ENCODE peak calls at places on chromosomes 13 and 19, in eight cellular contexts. M, U, B, N, O, L, K and A are unnamed samples.
A peak's percentile ranks its signal among the peaks of the same experiment; 100 is the strongest.

GRCh38 chr13:87666826-87667225 is 4.3 kb upstream of the SLITRK5 start:
- DNase-seq in B (no peak), K (no peak), M (no peak), O (no peak), L (peak; percentile 66), N (no peak), U (no peak), A (no peak)

GRCh38 chr19:53881482-53882390 is at the start of gene PRKCG:
- DNase-seq in B (peak; percentile 77), L (peak; percentile 67), M (peak; percentile 58), O (peak; percentile 87), K (peak; percentile 69), N (no peak), U (peak; percentile 41), A (peak; percentile 52)

GRCh38 chr13:84896128-84896527 is 903.1 kb downstream of the SLITRK6 start:
- DNase-seq in N (no peak), M (peak; percentile 93), O (peak; percentile 52), B (no peak), L (peak; percentile 67), K (peak; percentile 63), U (peak; percentile 42), A (peak; percentile 63)

GRCh38 chr19:30406220-30406944 is 34.2 kb downstream of the ZNF536 start:
- DNase-seq in O (peak; percentile 58), B (no peak), N (no peak), L (no peak), K (peak; percentile 44), U (no peak), M (peak; percentile 85), A (no peak)

GRCh38 chr13:82747331-82747730 is 1134.9 kb downstream of the SLITRK1 start:
- DNase-seq in N (no peak), M (no peak), B (no peak), K (peak; percentile 89), L (no peak), U (no peak), O (peak; percentile 78), A (no peak)

GRCh38 chr19:55319786-55320185 is 5.4 kb downstream of the TMEM150B start:
- DNase-seq in M (peak; percentile 78), K (peak; percentile 90), O (peak; percentile 89), N (peak; percentile 61), L (peak; percentile 50), U (no peak), B (peak; percentile 92), A (no peak)

GRCh38 chr13:108917581-108917980 is 288.2 kb downstream of the MYO16 start:
- DNase-seq in O (no peak), B (no peak), N (no peak), L (peak; percentile 12), K (no peak), M (no peak), U (no peak), A (peak; percentile 75)

GRCh38 chr19:6060600-6061391 is 49.5 kb downstream of the RFX2 start:
- DNase-seq in K (peak; percentile 93), N (no peak), O (peak; percentile 16), M (no peak), B (peak; percentile 55), L (no peak), U (peak; percentile 87), A (peak; percentile 59)

GRCh38 chr19:45156751-45157150 is 4.0 kb downstream of the NKPD1 start:
- DNase-seq in M (no peak), O (no peak), U (no peak), N (no peak), L (no peak), B (no peak), K (no peak), A (no peak)
- H3K4me1 ChIP-seq in M (no peaks in the 10 kb centered on the region), O (peaks cover 11% of the 10 kb centered on the region), U (peaks cover 40% of the 10 kb centered on the region), N (peaks cover 22% of the 10 kb centered on the region), L (peaks cover 27% of the 10 kb centered on the region), B (no peaks in the 10 kb centered on the region), K (no peaks in the 10 kb centered on the region), A (peaks cover 15% of the 10 kb centered on the region)

DNA sequence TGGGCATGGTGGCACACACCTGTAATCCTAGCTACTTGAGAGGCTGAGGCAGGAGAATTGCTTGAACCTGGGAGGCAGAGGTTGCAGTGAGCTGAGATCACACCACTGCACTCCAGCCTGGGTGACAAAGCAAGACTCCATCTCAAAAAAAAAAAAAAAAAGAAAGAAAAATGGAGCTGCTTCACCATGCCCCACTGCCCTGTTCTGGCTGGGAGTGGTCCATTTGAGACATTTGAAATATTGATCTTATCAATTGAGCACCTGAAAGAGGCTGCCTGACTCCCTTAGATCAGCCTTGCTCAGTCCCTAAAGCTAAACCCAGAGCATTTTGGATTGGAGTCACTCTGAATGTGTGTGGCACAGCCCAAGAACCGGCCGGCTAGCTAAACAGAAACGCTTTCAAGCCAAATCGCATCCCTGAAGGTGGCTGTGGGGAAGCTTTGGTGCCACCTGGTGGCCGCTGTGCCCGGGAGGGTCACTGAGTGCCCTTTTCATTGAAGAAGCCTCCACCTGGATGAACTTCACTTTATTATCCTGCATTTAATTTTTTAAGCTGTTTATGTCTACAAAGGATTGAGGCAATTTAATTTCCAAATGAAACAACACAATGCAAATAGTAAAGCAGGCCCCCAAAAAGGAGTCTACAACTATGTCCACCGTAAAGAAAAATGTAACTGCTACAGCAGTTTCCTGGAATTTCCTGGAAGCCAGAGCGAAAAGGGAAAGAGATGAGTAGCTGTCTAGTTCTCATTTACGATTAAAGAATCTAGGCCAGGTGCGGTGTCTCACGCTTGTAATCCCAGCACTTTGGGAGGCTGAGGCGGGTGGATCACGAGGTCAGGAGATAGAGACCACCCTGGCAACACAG is 53.1 kb upstream of the SERPINE3 start:
- DNase-seq in O (peak; percentile 88), L (peak; percentile 61), B (peak; percentile 86), U (peak; percentile 43), M (peak; percentile 89), N (peak; percentile 63), K (peak; percentile 81), A (peak; percentile 76)
- H3K27ac ChIP-seq in O (no peak overlapping the region), L (no peak overlapping the region), B (no peak overlapping the region), U (no peak overlapping the region), M (no peak overlapping the region), N (no peak overlapping the region), K (no peak overlapping the region), A (no peak overlapping the region)

GRCh38 chr13:111415765-111416164 is 95.3 kb downstream of the TEX29 start:
- DNase-seq in M (no peak), U (no peak), O (no peak), K (no peak), N (no peak), L (no peak), B (no peak), A (no peak)

GRCh38 chr13:111412251-111412650 is 91.8 kb downstream of the TEX29 start:
- DNase-seq in N (no peak), B (no peak), O (no peak), L (no peak), U (no peak), K (no peak), M (no peak), A (no peak)

GRCh38 chr13:111414341-111414740 is 93.9 kb downstream of the TEX29 start:
- DNase-seq in O (no peak), B (no peak), L (no peak), M (no peak), U (no peak), N (no peak), K (no peak), A (no peak)

GRCh38 chr13:111415216-111415615 is 94.8 kb downstream of the TEX29 start:
- DNase-seq in O (peak; percentile 82), K (no peak), U (no peak), B (no peak), N (no peak), M (no peak), L (no peak), A (no peak)

DNA sequence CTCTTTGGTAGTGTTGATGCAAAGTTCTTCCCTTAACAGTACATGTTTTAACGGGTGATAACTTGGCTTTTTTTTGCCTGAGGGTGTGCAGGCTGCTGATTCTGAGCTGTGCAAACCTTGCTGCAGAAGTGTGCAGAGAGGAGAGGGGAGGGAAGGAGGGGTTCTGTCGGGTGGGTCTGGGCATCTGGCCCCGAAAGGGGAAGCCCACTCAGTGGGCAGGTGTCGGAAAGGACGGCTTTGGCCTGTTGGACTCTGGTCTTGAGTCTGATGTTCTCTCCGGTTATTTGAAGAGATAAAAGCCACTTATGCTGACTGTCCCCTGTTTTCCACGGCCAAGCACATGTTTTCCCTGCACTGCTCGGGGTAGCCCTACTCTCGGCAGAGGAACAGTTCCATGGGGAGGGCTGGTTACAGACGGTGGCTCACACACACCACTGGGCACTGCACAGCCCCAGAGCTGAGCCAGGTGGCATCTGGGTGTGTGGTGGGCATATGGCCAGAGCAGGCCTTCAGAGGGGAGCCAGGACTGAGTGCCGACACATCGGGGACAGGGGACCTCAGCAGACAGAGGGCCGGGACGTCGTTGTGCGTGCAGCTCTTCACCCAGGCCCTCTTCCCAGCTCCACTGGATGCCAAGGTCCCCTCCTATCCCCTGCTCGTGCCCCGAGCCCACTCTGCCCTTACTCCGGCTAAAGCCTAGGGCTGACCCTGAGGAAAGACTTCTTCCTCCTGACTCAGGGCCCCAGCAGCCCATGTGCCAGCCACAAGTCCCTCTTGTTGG is 93.2 kb downstream of the TEX29 start:
- DNase-seq in K (no peak), B (no peak), O (no peak), L (no peak), N (no peak), U (no peak), M (no peak), A (no peak)
- H3K9ac ChIP-seq in K (no peak overlapping the region), B (no peak overlapping the region), O (no peak overlapping the region), L (no peak overlapping the region), N (no peak overlapping the region), U (no peak overlapping the region), M (no peak overlapping the region), A (no peak overlapping the region)

DNA sequence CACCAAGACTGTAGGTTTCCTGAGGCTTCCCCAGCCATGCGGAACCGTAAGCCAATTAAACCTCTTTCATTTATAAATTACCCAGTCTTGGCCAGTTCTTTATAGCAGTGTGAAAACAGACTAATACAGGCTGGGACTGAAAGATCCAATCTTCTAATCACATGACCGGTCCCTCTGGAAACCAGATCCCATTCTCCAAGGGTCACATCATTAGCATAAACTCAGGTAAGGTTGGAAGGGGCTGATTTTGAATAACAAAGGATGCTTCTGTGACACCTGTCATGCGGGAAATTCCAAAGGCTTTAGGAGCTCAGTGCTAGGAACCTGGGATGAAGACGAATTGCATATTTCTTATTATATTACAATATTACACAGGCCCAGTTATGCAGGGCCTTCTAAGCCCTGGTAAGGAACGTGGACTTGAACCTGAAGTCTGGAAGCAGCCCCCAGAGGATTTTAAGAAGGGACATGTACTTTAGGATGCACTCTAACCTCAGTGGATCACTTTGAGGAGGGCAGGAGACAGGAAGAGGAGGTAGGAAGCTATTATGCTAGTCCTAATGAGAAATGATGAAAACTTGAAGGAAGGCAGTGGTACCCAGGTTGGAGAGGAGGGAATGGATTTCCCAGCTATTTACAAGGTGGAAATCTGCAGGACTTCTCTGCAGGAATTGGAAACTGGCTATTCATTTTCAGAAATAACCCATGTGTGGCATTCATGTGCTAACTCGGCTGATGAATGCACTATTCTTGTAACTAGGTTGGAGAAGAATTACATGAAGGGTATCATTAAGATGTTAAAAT is 19.2 kb downstream of the TNFSF11 start:
- DNase-seq in U (no peak), K (peak; percentile 26), O (no peak), B (no peak), M (no peak), L (no peak), N (peak; percentile 21), A (no peak)
- H3K4me1 ChIP-seq in U (no peaks in the 10 kb centered on the region), K (no peaks in the 10 kb centered on the region), O (peaks cover 22% of the 10 kb centered on the region), B (peaks cover 14% of the 10 kb centered on the region), M (peaks cover 4% of the 10 kb centered on the region), L (no peaks in the 10 kb centered on the region), N (peaks cover 28% of the 10 kb centered on the region), A (peaks cover 8% of the 10 kb centered on the region)

DNA sequence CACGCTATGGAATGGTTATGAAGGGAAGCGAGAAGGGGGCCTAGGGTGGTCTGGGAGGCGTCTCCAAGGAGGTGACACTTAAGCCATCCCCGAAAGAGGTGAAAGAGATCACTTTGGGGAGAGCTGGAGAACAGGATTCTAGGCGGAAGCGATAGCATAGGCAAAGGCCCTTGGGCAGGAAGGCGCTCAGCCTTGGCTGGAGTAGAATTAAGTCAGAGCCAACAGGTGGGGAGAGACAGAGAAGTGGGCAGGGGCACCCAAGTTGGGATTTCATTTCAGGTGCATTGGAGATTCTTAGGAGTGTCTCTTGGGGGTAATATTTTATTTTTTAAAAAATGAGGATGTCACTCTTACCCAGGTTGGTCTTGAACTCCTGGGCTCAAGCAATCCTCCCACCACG is 9.6 kb downstream of the SNRPD2 start:
- DNase-seq in U (no peak), M (no peak), L (no peak), O (no peak), K (no peak), B (no peak), N (no peak), A (no peak)
- H3K27ac ChIP-seq in U (no peak overlapping the region), M (no peak overlapping the region), L (no peak overlapping the region), O (no peak overlapping the region), K (no peak overlapping the region), B (no peak overlapping the region), N (no peak overlapping the region), A (peak overlapping the region; percentile 30)